ENCODE peak calls at places on chromosome 15, in five cellular contexts. S is neural progenitor cell, K is fibroblast of pulmonary artery, D is AG10803, A is colonic mucosa. Z is an unnamed sample.

GRCh38 chr15:81299630-81300273 is 24.2 kb downstream of the STARD5 start:
- DNase-seq in K (no peak), D (no peak), S (no peak), A (no peak), Z (no peak)

GRCh38 chr15:48631191-48631770 is 14.2 kb downstream of the FBN1 start:
- DNase-seq in K (peak; percentile 48), S (peak; percentile 46), A (no peak), D (no peak), Z (no peak)

GRCh38 chr15:34753236-34753894 is 1.4 kb downstream of the GJD2 start:
- DNase-seq in A (no peak), K (peak; percentile 71), S (peak; percentile 88), D (peak; percentile 58), Z (no peak)

GRCh38 chr15:29403778-29404177 is 134.2 kb upstream of the NSMCE3 start:
- DNase-seq in K (no peak), S (peak; percentile 63), D (no peak), A (no peak), Z (no peak)

GRCh38 chr15:98442379-98442833 is 205.9 kb upstream of the IGF1R start:
- DNase-seq in S (peak; percentile 80), D (peak; percentile 89), K (peak; percentile 80), A (peak; percentile 55), Z (peak; percentile 81)

GRCh38 chr15:38688096-38688495 is 123.5 kb upstream of the RASGRP1 start:
- DNase-seq in D (no peak), S (no peak), A (no peak), K (no peak), Z (no peak)

GRCh38 chr15:63601026-63601726 is 4.0 kb downstream of the FBXL22 start:
- DNase-seq in S (peak; percentile 59), D (peak; percentile 30), A (peak; percentile 47), K (peak; percentile 20), Z (peak; percentile 21)

GRCh38 chr15:56869573-56869972 is 48.9 kb upstream of the TCF12 start:
- DNase-seq in S (peak; percentile 57), A (peak; percentile 70), D (peak; percentile 9), K (peak; percentile 49), Z (peak; percentile 36)

GRCh38 chr15:88982304-88982945 is 69.2 kb upstream of the MFGE8 start:
- DNase-seq in A (no peak), S (no peak), D (peak; percentile 76), K (peak; percentile 93), Z (peak; percentile 26)

GRCh38 chr15:89912674-89913396 is at the start of gene ARPIN:
- DNase-seq in A (peak; percentile 71), D (peak; percentile 48), S (peak; percentile 83), K (peak; percentile 41), Z (no peak)

GRCh38 chr15:90701880-90702630 is 15.1 kb upstream of the BLM start:
- DNase-seq in A (no peak), D (peak; percentile 13), K (peak; percentile 35), S (peak; percentile 47), Z (no peak)

GRCh38 chr15:97235285-97235985 is 725.1 kb upstream of the ARRDC4 start:
- DNase-seq in D (peak; percentile 36), K (peak; percentile 70), A (peak; percentile 41), S (peak; percentile 78), Z (peak; percentile 58)

GRCh38 chr15:99305761-99306505 is 54.7 kb downstream of the LRRC28 start:
- DNase-seq in K (peak; percentile 76), D (peak; percentile 69), S (peak; percentile 58), A (no peak), Z (no peak)

DNA sequence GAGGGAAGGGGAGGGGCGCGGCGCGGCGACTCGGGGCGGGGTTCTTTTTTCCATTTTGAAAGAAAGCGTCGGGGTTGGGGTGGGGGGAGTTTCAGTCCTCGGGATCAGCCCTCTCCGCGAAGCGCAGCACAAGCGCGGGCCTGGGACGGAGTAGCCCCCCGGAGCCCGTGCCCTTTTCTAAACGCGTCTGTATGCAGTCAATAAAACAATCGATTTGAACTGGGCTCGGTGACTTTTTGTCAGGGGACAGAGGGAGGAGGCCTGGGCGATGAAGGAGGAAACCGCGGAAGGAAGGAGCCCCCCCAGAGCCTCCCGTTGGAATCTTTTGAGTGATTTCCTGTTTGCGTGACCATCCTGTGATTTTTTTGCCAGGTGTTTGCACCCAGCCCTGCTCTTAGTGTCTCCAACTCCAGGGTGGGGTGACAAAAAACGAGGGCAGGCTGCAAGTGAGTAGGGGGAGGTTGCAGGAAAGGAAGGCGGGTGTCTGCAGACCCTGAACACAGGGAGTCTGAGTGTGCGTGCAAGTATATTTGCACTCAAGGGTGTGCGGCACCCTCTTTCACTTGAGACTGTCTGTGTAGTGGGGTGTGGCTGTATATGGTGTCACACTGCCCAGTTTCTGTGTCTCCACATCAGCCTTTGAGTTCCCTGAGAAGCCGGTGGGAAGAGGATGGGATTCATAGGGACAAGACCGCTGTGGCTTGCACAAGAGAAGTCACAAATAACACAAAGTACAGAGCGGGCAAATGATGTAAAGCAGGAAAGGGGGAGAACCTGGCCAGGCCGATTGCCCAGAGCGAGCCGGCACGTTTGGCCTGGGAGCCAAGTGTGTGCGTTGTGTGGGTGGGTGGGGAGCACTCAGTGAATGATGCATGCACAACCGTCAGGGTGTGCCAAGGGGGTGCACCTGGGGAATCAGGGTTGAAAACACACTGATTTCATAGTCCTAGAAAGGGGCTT is 6.5 kb downstream of the ISLR2 start:
- DNase-seq in A (no peak), S (no peak), D (peak; percentile 13), K (peak; percentile 71), Z (no peak)
- H3K4me3 ChIP-seq in A (no peak overlapping the region), S (peak overlapping the region; percentile 53), D (peak overlapping the region; percentile 62), K (peak overlapping the region; percentile 56), Z (no peak overlapping the region)

GRCh38 chr15:67865331-67865730 is 25.5 kb upstream of the RNU6-1 start:
- DNase-seq in K (no peak), S (no peak), A (no peak), D (no peak), Z (no peak)

GRCh38 chr15:67859331-67859946 is 19.6 kb upstream of the RNU6-1 start:
- DNase-seq in D (no peak), S (no peak), K (no peak), A (no peak), Z (no peak)

GRCh38 chr15:67862771-67863441 is 23.1 kb upstream of the RNU6-1 start:
- DNase-seq in K (no peak), S (no peak), A (no peak), D (no peak), Z (no peak)

GRCh38 chr15:67863442-67863987 is 23.7 kb upstream of the RNU6-1 start:
- DNase-seq in K (peak; percentile 79), S (peak; percentile 93), D (peak; percentile 68), A (peak; percentile 73), Z (peak; percentile 72)

GRCh38 chr15:67861983-67862382 is 22.1 kb upstream of the RNU6-1 start:
- DNase-seq in D (no peak), S (no peak), K (no peak), A (no peak), Z (no peak)
- H3K4me3 ChIP-seq in D (no peak overlapping the region), S (no peak overlapping the region), K (no peak overlapping the region), A (no peak overlapping the region), Z (no peak overlapping the region)

GRCh38 chr15:100856847-100857246 is 22.8 kb upstream of the ALDH1A3 start:
- DNase-seq in K (no peak), A (no peak), S (no peak), D (no peak), Z (no peak)
- H3K4me3 ChIP-seq in K (no peak overlapping the region), A (no peak overlapping the region), S (no peak overlapping the region), D (no peak overlapping the region), Z (no peak overlapping the region)

GRCh38 chr15:92907880-92908279 is 7.8 kb downstream of the CHD2 start:
- DNase-seq in D (peak; percentile 88), K (peak; percentile 84), A (no peak), S (no peak), Z (no peak)
- H3K4me3 ChIP-seq in D (peak overlapping the region; percentile 6), K (peak overlapping the region; percentile 61), A (no peak overlapping the region), S (no peak overlapping the region), Z (no peak overlapping the region)

GRCh38 chr15:40858706-40859105 is 14.9 kb downstream of the SPINT1 start:
- DNase-seq in S (no peak), K (no peak), D (no peak), A (no peak), Z (no peak)
- H3K4me3 ChIP-seq in S (no peak overlapping the region), K (no peak overlapping the region), D (no peak overlapping the region), A (no peak overlapping the region), Z (no peak overlapping the region)

GRCh38 chr15:85401108-85401765 is 20.8 kb downstream of the AKAP13 start:
- DNase-seq in D (no peak), K (no peak), A (no peak), S (no peak), Z (no peak)

GRCh38 chr15:85404156-85404921 is 23.9 kb downstream of the AKAP13 start:
- DNase-seq in A (no peak), D (no peak), K (no peak), S (no peak), Z (no peak)

GRCh38 chr15:85404922-85405293 is 24.5 kb downstream of the AKAP13 start:
- DNase-seq in D (peak; percentile 51), A (no peak), K (peak; percentile 73), S (peak; percentile 14), Z (no peak)

GRCh38 chr15:85403745-85404144 is 23.3 kb downstream of the AKAP13 start:
- DNase-seq in S (no peak), A (no peak), D (peak; percentile 77), K (peak; percentile 77), Z (no peak)

GRCh38 chr15:85402195-85402921 is 22.0 kb downstream of the AKAP13 start:
- DNase-seq in D (peak; percentile 37), A (no peak), K (peak; percentile 34), S (no peak), Z (no peak)
- H3K4me3 ChIP-seq in D (no peak overlapping the region), A (no peak overlapping the region), K (no peak overlapping the region), S (no peak overlapping the region), Z (no peak overlapping the region)

GRCh38 chr15:64772488-64772887 is 2.9 kb downstream of the RBPMS2 start:
- DNase-seq in A (no peak), D (no peak), K (no peak), S (no peak), Z (no peak)

GRCh38 chr15:64772964-64773363 is 2.4 kb downstream of the RBPMS2 start:
- DNase-seq in K (no peak), S (no peak), A (no peak), D (no peak), Z (no peak)

GRCh38 chr15:64774556-64775523 is 549 bp downstream of the RBPMS2 start:
- DNase-seq in A (no peak), K (no peak), D (no peak), S (peak; percentile 76), Z (no peak)

GRCh38 chr15:64775551-64776401 is at the start of gene RBPMS2:
- DNase-seq in K (peak; percentile 8), D (no peak), S (peak; percentile 73), A (no peak), Z (no peak)

GRCh38 chr15:64773606-64774555 is 1.5 kb downstream of the RBPMS2 start:
- DNase-seq in K (no peak), A (no peak), S (no peak), D (no peak), Z (no peak)
- H3K4me3 ChIP-seq in K (no peak overlapping the region), A (peak overlapping the region; percentile 38), S (peak overlapping the region; percentile 84), D (no peak overlapping the region), Z (no peak overlapping the region)

GRCh38 chr15:83436513-83437158 is 10.5 kb upstream of the SH3GL3 start:
- DNase-seq in D (peak; percentile 63), A (no peak), K (peak; percentile 75), S (peak; percentile 72), Z (no peak)
- H3K4me3 ChIP-seq in D (no peak overlapping the region), A (no peak overlapping the region), K (no peak overlapping the region), S (no peak overlapping the region), Z (no peak overlapping the region)